ENCODE peak calls at places on chromosomes 16 and 17, in ten cellular contexts. O, S, W, U, I, Z, D, T, X and Y are unnamed samples. For H3K27me3, the result is how much of the 10 kb centered on the place peaks cover.

GRCh38 chr16:65044861-65045260 is 77.0 kb downstream of the CDH11 start:
- DNase-seq in D (peak), O (no peak), T (no peak), U (no peak), I (no peak), S (no peak), W (no peak), Z (no peak), X (peak), Y (no peak)

GRCh38 chr16:66358231-66358630 is 8.3 kb upstream of the CDH5 start:
- DNase-seq in I (no peak), T (no peak), W (no peak), U (no peak), Z (peak), S (no peak), X (no peak), D (peak), O (no peak), Y (no peak)

GRCh38 chr16:15509593-15510520 is 75.5 kb downstream of the BMERB1 start:
- DNase-seq in I (peak), T (no peak), Z (no peak), O (no peak), S (no peak), W (no peak), D (no peak), X (no peak), U (no peak), Y (no peak)

GRCh38 chr17:59972778-59973177 is 8.2 kb upstream of the RNFT1 start:
- DNase-seq in S (no peak), X (no peak), T (no peak), O (no peak), I (peak), Z (no peak), D (no peak), U (no peak), W (no peak), Y (no peak)

GRCh38 chr16:23534868-23535860 is 22.0 kb downstream of the EARS2 start:
- DNase-seq in W (no peak), S (no peak), T (no peak), D (peak), X (no peak), U (no peak), Z (no peak), O (no peak), I (no peak), Y (no peak)

GRCh38 chr17:67818110-67819002 is 6.9 kb upstream of the BPTF start:
- DNase-seq in O (no peak), W (no peak), X (no peak), U (no peak), T (no peak), Z (peak), D (no peak), I (no peak), S (no peak), Y (no peak)

GRCh38 chr17:80594666-80595269 is 50.1 kb downstream of the RPTOR start:
- DNase-seq in I (no peak), U (no peak), T (no peak), Z (no peak), O (no peak), X (no peak), W (no peak), D (no peak), S (no peak), Y (no peak)

GRCh38 chr16:70476272-70477020 is 22.1 kb downstream of the FCSK start:
- DNase-seq in Z (no peak), O (no peak), W (no peak), D (peak), I (peak), U (no peak), S (no peak), X (peak), T (no peak), Y (no peak)

GRCh38 chr16:85401370-85401916 is 211.7 kb upstream of the GSE1 start:
- DNase-seq in T (no peak), U (peak), Z (peak), W (peak), O (no peak), S (no peak), X (no peak), D (no peak), I (no peak), Y (no peak)

GRCh38 chr17:46099865-46100264 is 93.4 kb downstream of the KANSL1 start:
- DNase-seq in S (no peak), W (no peak), I (no peak), T (no peak), X (no peak), D (no peak), U (no peak), O (no peak), Z (no peak), Y (no peak)

GRCh38 chr16:15958703-15959348 is 9.4 kb downstream of the ABCC1 start:
- DNase-seq in X (no peak), S (no peak), W (no peak), T (no peak), O (no peak), U (no peak), D (no peak), I (peak), Z (no peak), Y (no peak)

GRCh38 chr17:51078009-51078592 is 42.6 kb downstream of the SPAG9 start:
- DNase-seq in I (no peak), W (peak), Z (no peak), T (no peak), U (no peak), O (no peak), D (no peak), S (no peak), X (no peak), Y (no peak)

GRCh38 chr17:80889897-80890550 is 101.6 kb upstream of the CHMP6 start:
- DNase-seq in W (peak), S (no peak), O (no peak), D (no peak), X (no peak), T (no peak), Z (peak), U (no peak), I (no peak), Y (no peak)

GRCh38 chr16:78473031-78473699 is 373.7 kb downstream of the WWOX start:
- DNase-seq in W (no peak), X (no peak), I (no peak), Z (no peak), O (no peak), T (no peak), U (no peak), S (no peak), D (no peak), Y (no peak)

GRCh38 chr17:61419496-61420046 is 19.9 kb downstream of the TBX2 start:
- DNase-seq in Z (no peak), I (no peak), S (no peak), U (no peak), O (no peak), W (no peak), D (no peak), X (no peak), T (no peak), Y (no peak)

GRCh38 chr17:31095239-31096105 is 695 bp downstream of the NF1 start:
- DNase-seq in O (peak), I (peak), U (peak), T (peak), W (peak), D (peak), X (no peak), S (peak), Z (peak), Y (peak)

GRCh38 chr17:50863221-50863843 is 2.8 kb downstream of the TOB1 start:
- DNase-seq in O (peak), I (peak), S (peak), Z (no peak), T (peak), X (no peak), D (peak), W (no peak), U (peak), Y (no peak)

GRCh38 chr17:82667668-82668000 is 19.4 kb upstream of the WDR45B start:
- DNase-seq in W (no peak), S (no peak), O (no peak), U (no peak), D (no peak), Z (no peak), T (no peak), X (no peak), I (no peak), Y (no peak)
- H3K4me3 ChIP-seq in W (no peak), S (no peak), O (no peak), U (no peak), D (no peak), Z (no peak), T (no peak), X (no peak), I (no peak), Y (no peak)

GRCh38 chr16:49275870-49276269 is 5.8 kb downstream of the CBLN1 start:
- DNase-seq in W (no peak), I (no peak), T (no peak), X (no peak), O (no peak), Z (no peak), S (no peak), U (no peak), D (no peak), Y (no peak)
- H3K27me3 ChIP-seq in W (half or more), I (half or more), T (half or more), X (under half), O (under half), Z (half or more), S (under half), U (half or more), D (under half), Y (under half)

GRCh38 chr16:87575027-87575804 is 27.1 kb upstream of the JPH3 start:
- DNase-seq in W (no peak), Z (no peak), X (no peak), S (no peak), I (no peak), O (no peak), T (no peak), D (no peak), U (no peak), Y (no peak)
- TF ChIP-seq CTCF in W (no peak), Z (no peak), X (no peak), S (no peak), I (no peak), O (no peak), T (peak), D (no peak), U (no peak), Y (no peak)

DNA sequence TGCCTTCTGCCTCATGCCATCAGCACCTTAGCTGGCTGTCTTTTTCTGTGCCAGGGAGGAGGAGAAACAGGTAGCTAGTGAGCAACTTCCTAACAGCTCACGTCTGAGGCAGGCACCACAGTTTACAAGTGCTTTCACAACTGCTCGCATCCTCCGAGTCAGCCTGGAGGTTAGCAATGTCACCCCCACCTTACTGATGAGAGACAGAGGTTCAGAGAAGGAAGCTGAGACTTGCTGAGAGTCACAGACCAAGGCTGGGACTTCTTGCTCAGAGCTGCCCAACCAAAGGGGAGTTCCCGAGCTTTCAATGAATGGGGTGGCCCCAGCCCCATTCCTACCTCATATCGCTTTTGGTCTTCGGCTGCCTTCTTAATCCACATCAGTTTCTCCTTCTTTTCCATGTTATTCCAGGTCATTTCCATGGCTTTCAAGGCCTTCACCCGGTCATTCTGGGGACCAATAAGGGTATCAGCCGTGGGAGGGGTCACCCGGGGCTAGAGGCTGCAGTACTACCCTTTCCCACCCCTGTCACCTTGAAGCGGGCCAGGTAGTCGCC is 9.6 kb downstream of the UBTF start:
- DNase-seq in S (no peak), T (no peak), O (no peak), D (peak), I (no peak), Z (no peak), U (no peak), W (no peak), X (no peak), Y (no peak)
- H3K4me3 ChIP-seq in S (no peak), T (no peak), O (no peak), D (no peak), I (no peak), Z (no peak), U (no peak), W (peak), X (no peak), Y (no peak)

GRCh38 chr17:71251936-71252335 is 868.9 kb upstream of the SOX9 start:
- DNase-seq in D (no peak), T (no peak), I (no peak), Z (no peak), W (no peak), O (no peak), S (no peak), X (no peak), U (no peak), Y (no peak)
- H3K27me3 ChIP-seq in D (under half), T (under half), I (under half), Z (under half), W (under half), O (under half), S (under half), X (under half), U (under half), Y (under half)

DNA sequence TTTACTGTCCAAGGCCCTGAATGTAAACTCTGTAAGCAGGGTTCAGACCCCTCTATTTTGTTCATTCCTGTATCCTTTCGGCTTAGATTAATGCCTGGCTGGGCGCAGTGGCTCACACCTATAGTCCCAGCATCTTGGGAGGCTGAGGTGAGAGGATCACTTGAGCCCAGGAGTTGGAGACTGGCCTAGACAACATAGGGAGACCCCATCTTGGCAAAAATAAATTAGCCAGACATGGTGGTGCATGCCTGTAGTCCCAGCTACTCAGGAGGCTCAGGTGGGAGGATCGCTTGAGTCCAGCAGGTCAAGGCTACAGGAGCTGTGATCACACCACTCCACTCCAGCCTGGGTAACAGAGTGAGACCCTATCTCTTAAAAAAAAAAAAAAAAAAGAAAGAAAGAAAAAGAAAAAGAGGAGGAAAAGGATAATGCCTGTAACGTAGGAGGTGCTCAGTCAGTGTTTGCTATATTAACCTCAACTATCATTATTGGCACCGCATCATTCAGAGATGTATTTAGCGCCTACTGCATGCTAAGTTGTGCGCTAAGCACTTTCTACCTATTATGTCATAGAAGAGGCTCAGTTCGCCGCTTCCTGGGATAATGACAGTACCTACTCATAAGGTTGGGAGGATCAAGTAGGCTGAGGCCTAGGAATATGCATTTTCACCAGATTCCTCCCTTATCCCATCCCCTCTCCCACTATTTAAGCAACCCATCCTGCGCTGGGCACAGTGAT is 5.0 kb downstream of the SOCS1 start:
- DNase-seq in O (no peak), X (no peak), T (no peak), S (no peak), I (no peak), D (no peak), W (no peak), U (no peak), Z (no peak), Y (no peak)
- TF ChIP-seq CTCF in O (no peak), X (no peak), T (no peak), S (no peak), I (no peak), D (no peak), W (no peak), U (no peak), Z (no peak), Y (no peak)

GRCh38 chr16:81164958-81165357 is 68.8 kb upstream of the GCSH start:
- DNase-seq in Z (no peak), S (no peak), D (no peak), T (no peak), W (no peak), U (no peak), I (no peak), X (no peak), O (no peak), Y (no peak)

GRCh38 chr16:81164481-81164880 is 68.3 kb upstream of the GCSH start:
- DNase-seq in Z (no peak), W (no peak), U (peak), I (no peak), T (no peak), O (no peak), D (no peak), S (no peak), X (no peak), Y (no peak)

GRCh38 chr16:81166417-81167300 is 70.5 kb upstream of the GCSH start:
- DNase-seq in U (no peak), T (no peak), S (no peak), W (no peak), D (no peak), Z (no peak), O (no peak), I (no peak), X (no peak), Y (no peak)

GRCh38 chr16:81165411-81166097 is 69.4 kb upstream of the GCSH start:
- DNase-seq in S (no peak), U (no peak), O (no peak), W (no peak), D (no peak), I (no peak), X (no peak), Z (no peak), T (no peak), Y (no peak)

DNA sequence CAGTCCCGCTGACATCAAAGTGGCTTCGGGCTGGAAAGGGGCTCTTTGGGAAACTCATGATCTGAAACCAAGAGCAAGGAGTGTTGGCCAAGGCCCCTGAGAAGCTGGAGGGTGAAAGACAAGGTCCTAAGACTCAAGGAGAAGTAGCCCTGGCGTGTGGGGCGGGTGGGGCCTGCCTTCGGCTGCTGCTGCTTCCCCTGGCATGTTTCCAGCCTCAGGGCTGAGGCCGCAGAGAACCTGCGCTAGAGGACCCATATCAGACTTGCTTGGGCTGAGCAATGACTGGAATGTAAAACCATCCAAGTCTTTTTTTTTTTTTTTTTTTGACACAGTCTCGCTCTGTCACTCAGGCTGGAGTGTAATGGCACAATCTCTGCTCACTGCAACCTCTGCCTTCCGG is 67.5 kb upstream of the GCSH start:
- DNase-seq in W (no peak), X (no peak), Z (no peak), I (no peak), U (no peak), D (no peak), S (no peak), T (peak), O (no peak), Y (no peak)
- H3K4me3 ChIP-seq in W (no peak), X (no peak), Z (no peak), I (no peak), U (no peak), D (no peak), S (no peak), T (no peak), O (no peak), Y (no peak)

DNA sequence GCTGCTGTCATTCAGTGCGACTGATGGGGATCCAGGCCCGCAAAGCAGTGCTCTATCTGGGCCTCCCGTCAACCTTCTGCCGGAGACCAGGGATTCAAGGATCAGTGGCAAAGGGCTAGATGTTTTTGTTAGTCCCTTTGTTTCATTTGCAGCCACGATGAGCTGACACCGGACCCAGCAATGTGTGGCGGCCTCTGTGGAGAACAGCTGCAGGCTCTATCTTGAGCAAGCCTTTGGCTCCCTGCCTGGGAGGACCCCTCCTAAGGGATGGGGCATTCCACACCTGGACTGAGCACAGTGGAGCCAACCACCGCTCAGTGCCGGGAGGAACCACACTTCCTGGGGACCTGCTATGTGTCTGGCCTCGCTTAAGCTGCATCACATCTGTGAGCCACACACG is 215.8 kb downstream of the RBFOX3 start:
- DNase-seq in U (no peak), T (no peak), D (no peak), O (no peak), X (no peak), I (no peak), S (no peak), Z (no peak), W (no peak), Y (no peak)
- H3K27me3 ChIP-seq in U (under half), T (half or more), D (under half), O (under half), X (under half), I (half or more), S (under half), Z (half or more), W (half or more), Y (under half)

DNA sequence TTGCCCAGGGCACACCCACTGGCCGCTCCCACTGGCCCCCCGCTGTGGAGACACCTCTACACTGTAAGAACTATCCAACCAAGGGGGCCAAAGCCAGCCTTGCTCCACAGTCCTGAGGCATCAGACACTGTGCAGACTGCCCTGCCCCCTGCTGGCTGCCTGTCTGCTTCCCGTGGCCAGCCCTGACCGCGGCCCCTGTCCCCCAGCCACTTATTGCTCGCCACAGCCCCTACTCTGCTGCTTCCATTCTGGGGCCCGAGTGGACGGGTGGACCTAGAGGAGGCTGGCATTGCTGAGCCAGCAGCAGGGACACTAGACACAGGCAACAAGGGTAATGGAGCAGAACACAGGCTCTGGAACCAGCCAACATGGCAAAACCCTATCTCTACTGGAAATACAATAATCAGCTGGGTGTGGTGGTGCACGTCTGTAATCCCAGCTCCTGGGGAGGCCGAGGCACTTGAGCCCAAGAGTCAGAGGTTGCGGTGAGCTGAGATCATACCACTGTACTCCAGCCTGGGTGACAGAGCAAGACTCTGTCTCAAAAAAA is 19.7 kb upstream of the LRRC37A3 start:
- DNase-seq in I (no peak), S (peak), X (no peak), U (peak), T (peak), D (no peak), O (peak), Z (peak), W (peak), Y (no peak)
- TF ChIP-seq CTCF in I (peak), S (peak), X (peak), U (peak), T (peak), D (peak), O (peak), Z (peak), W (peak), Y (no peak)